ENCODE peak calls at places on chromosomes 13 and 19, in six cellular contexts. L is HepG2, X is A549, I is H1, U is K562, P is GM12878. T is an unnamed sample. For H3K9me3, the result is how much of the 10 kb centered on the place peaks cover.

GRCh38 chr13:110524484-110525254 is 36.9 kb downstream of the RAB20 start:
- DNase-seq in L (no peak), X (no peak), I (no peak), U (no peak), P (no peak), T (peak)

GRCh38 chr13:55230570-55230908 is 1910.2 kb upstream of the PRR20A start:
- DNase-seq in L (no peak), X (no peak), I (no peak), U (no peak), P (no peak), T (no peak)

GRCh38 chr13:102768914-102769313 is 4.7 kb downstream of the TEX30 start:
- DNase-seq in L (no peak), X (no peak), I (no peak), U (no peak), P (no peak), T (no peak)

GRCh38 chr13:63408227-63409202 is 1992.9 kb upstream of the PCDH20 start:
- DNase-seq in L (no peak), X (no peak), I (no peak), U (no peak), P (no peak), T (peak)

GRCh38 chr13:21996049-21996448 is 325.2 kb downstream of the FGF9 start:
- DNase-seq in L (no peak), X (no peak), I (no peak), U (no peak), P (no peak), T (no peak)

GRCh38 chr19:38617283-38617763 is 430 bp downstream of the MAP4K1 start:
- DNase-seq in L (no peak), X (no peak), I (no peak), U (no peak), P (peak), T (no peak)

GRCh38 chr13:113625965-113626661 is 31.9 kb downstream of the ATP4B start:
- DNase-seq in L (no peak), X (no peak), I (no peak), U (no peak), P (no peak), T (no peak)

GRCh38 chr19:1989513-1990229 is 25.8 kb downstream of the BTBD2 start:
- DNase-seq in L (no peak), X (no peak), I (no peak), U (no peak), P (no peak), T (no peak)

GRCh38 chr13:94115054-94115453 is 364.4 kb downstream of the DCT start:
- DNase-seq in L (no peak), X (no peak), I (no peak), U (no peak), P (no peak), T (no peak)

GRCh38 chr19:903266-903797 is 9.7 kb downstream of the R3HDM4 start:
- DNase-seq in L (no peak), X (no peak), I (no peak), U (peak), P (no peak), T (peak)

GRCh38 chr19:46408611-46409039 is 4.7 kb downstream of the CCDC8 start:
- DNase-seq in L (peak), X (no peak), I (no peak), U (no peak), P (no peak), T (no peak)

GRCh38 chr19:7870571-7871279 is 3.5 kb downstream of the PRR36 start:
- DNase-seq in L (peak), X (peak), I (peak), U (peak), P (no peak), T (peak)

GRCh38 chr13:28558126-28558525 is 63.2 kb upstream of the FLT1 start:
- DNase-seq in L (no peak), X (no peak), I (no peak), U (no peak), P (no peak), T (no peak)
- TF ChIP-seq MAX in L (no peak), X (no peak), I (no peak), U (no peak), P (no peak), T (peak)

GRCh38 chr13:79197933-79198332 is 208.1 kb downstream of the RBM26 start:
- DNase-seq in L (no peak), X (no peak), I (no peak), U (no peak), P (no peak), T (no peak)

GRCh38 chr13:79194272-79194671 is 211.8 kb downstream of the RBM26 start:
- DNase-seq in L (no peak), X (no peak), I (no peak), U (no peak), P (peak), T (no peak)

GRCh38 chr13:79194727-79195126 is 211.3 kb downstream of the RBM26 start:
- DNase-seq in L (no peak), X (no peak), I (no peak), U (no peak), P (no peak), T (no peak)

GRCh38 chr13:79190932-79191331 is 215.1 kb downstream of the RBM26 start:
- DNase-seq in L (no peak), X (no peak), I (no peak), U (no peak), P (peak), T (no peak)

DNA sequence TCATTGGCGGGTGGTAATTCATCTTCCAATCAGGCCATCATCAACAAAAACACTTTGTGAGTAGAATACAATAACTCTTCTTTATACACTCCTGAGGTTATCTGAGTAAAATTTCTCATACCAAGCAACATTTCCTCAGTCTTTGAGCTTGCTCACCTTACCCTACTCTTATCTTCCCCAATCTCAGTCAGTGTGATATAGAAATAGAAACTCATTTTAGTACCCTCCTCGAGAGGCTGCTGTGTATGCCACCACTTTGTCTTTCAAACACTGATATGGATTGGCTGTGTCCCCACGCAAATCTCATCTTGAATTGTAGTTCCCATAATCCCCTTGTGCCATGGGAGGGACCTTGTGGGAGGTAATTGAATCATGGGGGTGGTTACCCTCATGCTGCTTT is 209.7 kb downstream of the RBM26 start:
- DNase-seq in L (no peak), X (no peak), I (no peak), U (no peak), P (no peak), T (no peak)
- TF ChIP-seq CHD2 in L (no peak), X (no peak), I (no peak), U (no peak), P (no peak), T (no peak)

GRCh38 chr19:14961956-14962685 is 17.5 kb downstream of the SLC1A6 start:
- DNase-seq in L (no peak), X (no peak), I (no peak), U (no peak), P (no peak), T (no peak)
- H3K9me3 ChIP-seq in L (under half), X (under half), I (under half), U (under half), P (under half), T (under half)

DNA sequence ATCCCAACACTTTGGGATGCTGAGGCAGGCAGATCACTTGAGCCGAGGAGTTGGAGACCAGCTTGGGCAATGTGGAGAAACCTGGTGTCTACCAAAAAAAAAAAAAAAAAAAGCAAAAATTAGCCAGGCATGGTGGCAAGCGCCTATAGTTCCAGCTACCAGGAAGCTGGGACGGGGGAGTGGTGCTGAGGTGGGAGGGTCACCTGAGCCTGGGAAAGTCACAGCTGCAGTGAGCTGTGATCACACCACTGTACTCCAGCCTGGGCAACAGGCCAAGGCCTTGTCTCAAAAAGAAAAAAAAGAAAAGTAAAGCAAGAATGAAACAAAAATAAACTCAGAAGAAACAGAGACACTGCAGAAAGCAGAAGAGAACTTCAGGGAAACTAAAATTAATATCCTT is 31.6 kb downstream of the MTRF1 start:
- DNase-seq in L (peak), X (no peak), I (no peak), U (peak), P (peak), T (no peak)
- TF ChIP-seq MAX in L (no peak), X (no peak), I (no peak), U (no peak), P (no peak), T (no peak)